ENCODE peak calls at places on chromosomes 12 and 14, in four cellular contexts. O is GDM1, B is T-helper 9 cell, U is NCI-H345. M is an unnamed sample.

GRCh38 chr14:63852271-63852816 is 460 bp upstream of the SYNE2 start:
- DNase-seq in B (no peak), O (no peak), U (peak), M (no peak)

GRCh38 chr12:53056296-53056695 is 6.4 kb downstream of the TNS2 start:
- DNase-seq in O (no peak), B (no peak), U (no peak), M (no peak)

GRCh38 chr14:21525995-21526671 is at the start of gene SALL2:
- DNase-seq in U (peak), O (no peak), B (peak), M (peak)

GRCh38 chr14:103370087-103370486 is 15.1 kb upstream of the MARK3 start:
- DNase-seq in O (no peak), U (no peak), B (no peak), M (no peak)

GRCh38 chr12:75908961-75909699 is 122.4 kb downstream of the PHLDA1 start:
- DNase-seq in B (no peak), U (peak), O (no peak), M (no peak)

GRCh38 chr12:63841611-63842010 is 2.9 kb upstream of the SRGAP1 start:
- DNase-seq in O (no peak), U (no peak), B (no peak), M (no peak)

GRCh38 chr12:480831-481230 is 21.1 kb downstream of the B4GALNT3 start:
- DNase-seq in O (no peak), B (no peak), U (no peak), M (peak)

GRCh38 chr12:72346331-72346944 is 74.3 kb downstream of the TRHDE start:
- DNase-seq in U (peak), O (peak), B (no peak), M (no peak)

GRCh38 chr12:9030776-9031175 is 41.4 kb downstream of the KLRG1 start:
- DNase-seq in U (no peak), O (no peak), B (no peak), M (no peak)

GRCh38 chr12:17971850-17972249 is 118.1 kb downstream of the RERGL start:
- DNase-seq in O (no peak), U (no peak), B (no peak), M (no peak)

GRCh38 chr12:82407481-82407880 is 49.2 kb downstream of the METTL25 start:
- DNase-seq in B (no peak), O (no peak), U (no peak), M (no peak)

GRCh38 chr12:127588224-127588623 is 678.7 kb upstream of the TMEM132C start:
- DNase-seq in O (no peak), B (no peak), U (no peak), M (no peak)

GRCh38 chr12:1915082-1915968 is 3.1 kb downstream of the CACNA2D4 start:
- DNase-seq in O (peak), U (no peak), B (no peak), M (peak)

GRCh38 chr12:78721906-78722305 is 142.7 kb upstream of the SYT1 start:
- DNase-seq in U (no peak), O (no peak), B (no peak), M (no peak)

GRCh38 chr14:95490727-95491451 is 25.6 kb downstream of the SYNE3 start:
- DNase-seq in O (no peak), U (no peak), B (no peak), M (no peak)

M was measured in CD8-positive, alpha-beta T cell.